ENCODE peak calls at places on chromosomes 5 and 9, in seven cellular contexts. W, O, F, A, Q, D and Z are unnamed samples.

GRCh38 chr5:61638476-61638875 is 306.4 kb downstream of the ZSWIM6 start:
- DNase-seq in W (no peak), O (no peak), F (no peak), A (peak), Q (no peak), D (no peak), Z (no peak)

GRCh38 chr5:17443333-17444125 is 54.5 kb upstream of the TAF11L2 start:
- DNase-seq in W (no peak), O (no peak), F (no peak), A (peak), Q (no peak), D (peak), Z (peak)

GRCh38 chr9:12955510-12956163 is 180.8 kb downstream of the LURAP1L start:
- DNase-seq in W (no peak), O (no peak), F (no peak), A (no peak), Q (no peak), D (no peak), Z (no peak)

GRCh38 chr5:65907138-65907537 is 19.2 kb upstream of the ERBIN start:
- DNase-seq in W (no peak), O (no peak), F (no peak), A (no peak), Q (no peak), D (no peak), Z (no peak)

GRCh38 chr9:93278164-93278563 is 94.2 kb downstream of the WNK2 start:
- DNase-seq in W (no peak), O (no peak), F (no peak), A (no peak), Q (no peak), D (no peak), Z (no peak)

GRCh38 chr9:91907387-91908292 is 42.4 kb downstream of the ROR2 start:
- DNase-seq in W (peak), O (no peak), F (no peak), A (no peak), Q (no peak), D (no peak), Z (no peak)

GRCh38 chr9:120563044-120563443 is 16.9 kb downstream of the CDK5RAP2 start:
- DNase-seq in W (no peak), O (no peak), F (no peak), A (peak), Q (no peak), D (no peak), Z (no peak)

GRCh38 chr5:172235132-172235780 is 41.3 kb downstream of the EFCAB9 start:
- DNase-seq in W (peak), O (no peak), F (no peak), A (no peak), Q (no peak), D (no peak), Z (no peak)

GRCh38 chr9:32550046-32550608 is 2.0 kb upstream of the SMIM27 start:
- DNase-seq in W (peak), O (no peak), F (peak), A (no peak), Q (no peak), D (no peak), Z (no peak)

GRCh38 chr9:20872340-20872977 is 159.0 kb downstream of the HACD4 start:
- DNase-seq in W (peak), O (no peak), F (peak), A (no peak), Q (no peak), D (no peak), Z (no peak)

GRCh38 chr5:130720355-130720754 is 444.7 kb downstream of the HINT1 start:
- DNase-seq in W (no peak), O (no peak), F (peak), A (no peak), Q (no peak), D (no peak), Z (no peak)

GRCh38 chr5:100903036-100903887 is at the start of gene ST8SIA4:
- DNase-seq in W (peak), O (peak), F (peak), A (peak), Q (peak), D (peak), Z (peak)

GRCh38 chr9:38171926-38172325 is 102.9 kb upstream of the SHB start:
- DNase-seq in W (no peak), O (no peak), F (no peak), A (no peak), Q (no peak), D (no peak), Z (no peak)

GRCh38 chr9:137606005-137606601 is 617 bp downstream of the ARRDC1 start:
- DNase-seq in W (no peak), O (no peak), F (no peak), A (no peak), Q (no peak), D (peak), Z (peak)

GRCh38 chr5:171418316-171418981 is 998 bp upstream of the FGF18 start:
- DNase-seq in W (peak), O (peak), F (peak), A (peak), Q (peak), D (peak), Z (peak)

GRCh38 chr5:111551569-111552275 is 39.4 kb upstream of the STARD4 start:
- DNase-seq in W (no peak), O (no peak), F (no peak), A (no peak), Q (no peak), D (no peak), Z (no peak)

GRCh38 chr9:105333076-105333475 is 88.6 kb downstream of the SLC44A1 start:
- DNase-seq in W (peak), O (no peak), F (peak), A (no peak), Q (no peak), D (no peak), Z (no peak)

GRCh38 chr9:130421802-130422276 is 22.9 kb upstream of the ASS1 start:
- DNase-seq in W (peak), O (no peak), F (peak), A (no peak), Q (no peak), D (no peak), Z (no peak)

GRCh38 chr5:138724470-138725146 is 28.6 kb upstream of the CTNNA1 start:
- DNase-seq in W (no peak), O (no peak), F (no peak), A (peak), Q (no peak), D (no peak), Z (peak)

DNA sequence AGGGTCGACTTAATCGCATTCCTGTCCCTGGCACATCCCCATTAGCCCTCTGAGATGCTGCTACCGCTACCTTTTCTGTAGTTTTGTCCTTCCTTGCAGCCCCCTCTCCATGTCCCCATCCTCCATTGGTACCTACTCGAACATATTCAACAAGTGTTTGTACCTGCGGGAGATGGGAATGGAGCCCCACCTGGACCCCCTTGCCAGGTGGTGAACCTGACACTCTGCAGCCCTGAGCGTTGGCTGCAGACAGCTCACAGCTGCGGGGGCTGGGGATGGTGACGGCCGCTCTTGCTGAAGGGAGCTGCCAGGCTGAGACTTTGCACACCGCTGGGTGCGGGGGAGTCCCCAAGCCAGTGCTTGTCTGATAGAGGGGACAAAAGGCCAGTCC is 96.3 kb upstream of the DAP start:
- DNase-seq in W (no peak), O (no peak), F (no peak), A (no peak), Q (no peak), D (no peak), Z (no peak)
- H3K4me3 ChIP-seq in W (no peak), O (no peak), F (no peak), A (peak), Q (peak), D (no peak), Z (no peak)

GRCh38 chr9:18492612-18493011 is 18.7 kb downstream of the ADAMTSL1 start:
- DNase-seq in W (no peak), O (no peak), F (peak), A (no peak), Q (no peak), D (no peak), Z (no peak)
- H3K27ac ChIP-seq in W (no peak), O (peak), F (peak), A (no peak), Q (no peak), D (no peak), Z (no peak)

GRCh38 chr9:16640649-16641048 is 229.8 kb downstream of the BNC2 start:
- DNase-seq in W (no peak), O (no peak), F (no peak), A (no peak), Q (no peak), D (no peak), Z (no peak)
- TF ChIP-seq CTCF in W (no peak), O (no peak), F (peak), A (no peak), Q (no peak), D (no peak), Z (no peak)

DNA sequence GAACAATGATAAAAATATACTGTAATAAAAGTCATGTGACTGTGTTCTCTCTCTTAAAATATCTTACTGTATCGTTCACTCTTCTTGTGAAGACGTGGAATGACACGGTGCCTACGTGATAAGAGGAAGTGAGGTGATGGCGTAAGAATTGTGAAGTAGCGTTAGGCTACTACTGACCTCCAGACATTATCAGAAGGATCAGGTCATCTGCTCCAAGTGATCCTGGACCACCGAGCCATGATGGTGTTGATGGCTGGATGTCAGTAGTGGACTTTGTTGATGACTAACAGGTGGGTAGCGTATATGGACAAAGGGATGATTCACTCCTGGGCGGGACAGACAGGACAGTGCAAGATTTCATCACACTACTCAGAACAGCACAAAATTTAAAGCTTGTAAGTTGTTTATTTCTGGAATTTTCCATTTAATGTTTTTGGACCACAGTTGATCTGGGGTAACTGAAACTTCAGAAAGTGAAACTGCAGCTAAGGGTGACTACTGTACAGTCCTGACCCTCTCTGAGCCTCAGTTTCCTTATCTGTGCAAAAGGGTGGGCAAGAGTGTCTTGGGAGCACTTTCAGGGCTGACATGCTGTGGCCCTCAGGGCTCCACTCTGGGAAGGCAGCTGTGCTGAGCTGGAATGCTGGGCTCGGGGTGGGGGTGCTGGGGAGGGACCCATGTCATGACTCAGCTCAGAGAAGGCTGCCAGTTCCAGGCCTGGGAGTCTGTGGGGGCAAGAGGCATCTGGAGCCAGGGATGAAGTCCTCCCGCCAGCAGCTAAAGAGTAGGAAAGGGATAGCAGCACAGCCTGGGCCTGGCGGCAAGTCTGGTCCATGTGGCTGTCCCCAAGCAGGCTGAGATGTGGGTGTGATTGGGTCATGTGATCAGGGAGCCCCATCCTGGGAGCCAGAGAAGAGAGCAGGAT is 12.6 kb downstream of the PDGFRB start:
- DNase-seq in W (peak), O (no peak), F (peak), A (peak), Q (peak), D (no peak), Z (no peak)
- H3K4me3 ChIP-seq in W (no peak), O (peak), F (no peak), A (peak), Q (peak), D (no peak), Z (no peak)